ENCODE peak calls at places on chromosome 11, in six cellular contexts. P is body of pancreas; Q is brain microvascular endothelial cell; W is caudate nucleus; C is GM23338; B is CD4-positive, CD25-positive, alpha-beta regulatory T cell. Y is an unnamed sample.

GRCh38 chr11:75133976-75134375 is 16.9 kb upstream of the SLCO2B1 start:
- DNase-seq in B (no peak), C (peak), W (no peak), P (no peak), Q (no peak), Y (no peak)

GRCh38 chr11:102171101-102171500 is 60.9 kb downstream of the YAP1 start:
- DNase-seq in W (no peak), B (no peak), C (no peak), Q (no peak), P (no peak), Y (no peak)

GRCh38 chr11:134756811-134757540 is 344.9 kb upstream of the B3GAT1 start:
- DNase-seq in W (no peak), Q (no peak), B (no peak), C (no peak), P (no peak), Y (no peak)

GRCh38 chr11:6249822-6250555 is 9.6 kb upstream of the CCKBR start:
- DNase-seq in C (no peak), Q (peak), P (peak), W (no peak), B (no peak), Y (peak)

GRCh38 chr11:34773826-34774225 is 142.4 kb downstream of the APIP start:
- DNase-seq in P (no peak), C (no peak), Q (no peak), W (no peak), B (no peak), Y (no peak)

GRCh38 chr11:75487366-75487765 is 38.4 kb downstream of the GDPD5 start:
- DNase-seq in P (no peak), C (no peak), B (no peak), W (no peak), Q (no peak), Y (no peak)

GRCh38 chr11:60500276-60500935 is 7.8 kb downstream of the MS4A12 start:
- DNase-seq in W (no peak), Q (peak), C (peak), B (no peak), P (no peak), Y (no peak)

GRCh38 chr11:93288079-93288478 is 42.5 kb upstream of the DEUP1 start:
- DNase-seq in Q (no peak), W (no peak), B (no peak), C (no peak), P (no peak), Y (no peak)

GRCh38 chr11:110786226-110786902 is 74.1 kb upstream of the ARHGAP20 start:
- DNase-seq in C (no peak), P (no peak), W (no peak), B (no peak), Q (no peak), Y (no peak)

GRCh38 chr11:96567193-96567592 is 177.4 kb downstream of the JRKL start:
- DNase-seq in Q (no peak), W (no peak), C (peak), P (no peak), B (peak), Y (no peak)

GRCh38 chr11:57798905-57799559 is 37.4 kb downstream of the CTNND1 start:
- DNase-seq in B (no peak), P (peak), C (no peak), Q (no peak), W (no peak), Y (peak)

GRCh38 chr11:5618807-5619206 is 6.0 kb upstream of the TRIM34 start:
- DNase-seq in B (no peak), Q (peak), W (no peak), C (no peak), P (no peak), Y (no peak)

GRCh38 chr11:30422828-30423648 is 100.1 kb downstream of the ARL14EP start:
- DNase-seq in B (no peak), C (peak), P (no peak), W (no peak), Q (no peak), Y (no peak)

GRCh38 chr11:125494033-125494364 is 2.1 kb downstream of the FEZ1 start:
- DNase-seq in C (no peak), P (no peak), Q (no peak), B (no peak), W (peak), Y (no peak)

GRCh38 chr11:67022341-67022933 is 497 bp upstream of the SYT12 start:
- DNase-seq in C (no peak), Q (peak), P (peak), B (no peak), W (peak), Y (peak)

GRCh38 chr11:118437046-118437735 is 899 bp downstream of the KMT2A start:
- DNase-seq in Q (no peak), W (no peak), C (peak), B (peak), P (peak), Y (peak)

GRCh38 chr11:43790444-43790794 is 90.2 kb upstream of the ALKBH3 start:
- DNase-seq in B (no peak), P (no peak), W (no peak), Q (peak), C (no peak), Y (no peak)

GRCh38 chr11:71163371-71163770 is 89.0 kb downstream of the SHANK2 start:
- DNase-seq in P (no peak), W (no peak), Q (no peak), B (no peak), C (no peak), Y (no peak)

GRCh38 chr11:59183768-59184167 is 11.8 kb downstream of the DTX4 start:
- DNase-seq in Q (no peak), B (no peak), P (no peak), W (no peak), C (no peak), Y (no peak)

GRCh38 chr11:91248199-91248807 is 976.3 kb upstream of the FAT3 start:
- DNase-seq in C (peak), B (peak), W (no peak), Q (peak), P (peak), Y (no peak)

GRCh38 chr11:73284106-73284505 is 12.0 kb downstream of the P2RY6 start:
- DNase-seq in Q (no peak), W (no peak), C (no peak), P (no peak), B (no peak), Y (no peak)

GRCh38 chr11:60754887-60755286 is 1.8 kb upstream of the MS4A15 start:
- DNase-seq in C (no peak), P (no peak), B (no peak), W (no peak), Q (no peak), Y (no peak)

GRCh38 chr11:22884268-22884667 is 24.0 kb upstream of the CCDC179 start:
- DNase-seq in W (no peak), Q (no peak), P (no peak), C (no peak), B (no peak), Y (no peak)

GRCh38 chr11:122322369-122322768 is 206.4 kb upstream of the BLID start:
- DNase-seq in W (no peak), C (no peak), P (no peak), Q (no peak), B (no peak), Y (no peak)

GRCh38 chr11:74701351-74701750 is 29.9 kb downstream of the CHRDL2 start:
- DNase-seq in Q (no peak), C (peak), W (no peak), P (no peak), B (no peak), Y (peak)

GRCh38 chr11:128502736-128503135 is 84.6 kb downstream of the ETS1 start:
- DNase-seq in P (no peak), C (no peak), B (no peak), Q (peak), W (no peak), Y (no peak)

GRCh38 chr11:128500488-128500887 is 86.9 kb downstream of the ETS1 start:
- DNase-seq in W (no peak), P (no peak), C (no peak), B (no peak), Q (peak), Y (no peak)

GRCh38 chr11:128501576-128502549 is 85.5 kb downstream of the ETS1 start:
- DNase-seq in B (no peak), P (peak), W (no peak), Q (peak), C (no peak), Y (no peak)

GRCh38 chr11:128499613-128500213 is 87.6 kb downstream of the ETS1 start:
- DNase-seq in C (no peak), B (no peak), Q (no peak), P (no peak), W (no peak), Y (peak)

GRCh38 chr11:128501008-128501407 is 86.3 kb downstream of the ETS1 start:
- DNase-seq in Q (no peak), P (no peak), C (no peak), W (no peak), B (peak), Y (no peak)
- H3K27ac ChIP-seq in Q (peak), P (no peak), C (no peak), W (no peak), B (peak), Y (no peak)

DNA sequence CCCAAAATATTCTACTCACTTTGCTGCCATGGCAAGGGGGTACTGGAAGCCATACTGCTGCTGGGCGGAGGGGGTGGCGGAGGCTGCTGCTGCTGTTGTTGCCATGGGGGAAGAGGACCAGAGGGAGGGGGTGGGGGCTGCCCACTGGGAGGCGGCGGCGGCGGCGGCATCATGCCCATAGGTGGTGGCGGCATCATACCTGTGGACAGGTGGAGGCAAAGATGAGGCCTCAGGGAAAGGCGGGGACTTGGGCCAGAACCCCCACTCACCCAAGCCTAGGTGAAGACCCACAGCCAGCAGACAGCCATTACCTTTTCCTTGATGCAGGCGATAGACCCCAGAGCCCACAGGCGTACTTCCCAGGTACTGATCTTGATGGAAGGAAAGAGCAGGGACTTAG is 7.1 kb upstream of the PYGM start:
- DNase-seq in B (no peak), P (no peak), C (no peak), Q (no peak), W (no peak), Y (peak)
- H3K27ac ChIP-seq in B (peak), P (no peak), C (peak), Q (no peak), W (peak), Y (no peak)

GRCh38 chr11:26234451-26234850 is 97.5 kb upstream of the ANO3 start:
- DNase-seq in C (no peak), Q (no peak), P (no peak), B (no peak), W (no peak), Y (no peak)
- H3K27ac ChIP-seq in C (no peak), Q (no peak), P (no peak), B (no peak), W (no peak), Y (no peak)

GRCh38 chr11:11468919-11469318 is 115.9 kb upstream of the CSNK2A3 start:
- DNase-seq in B (no peak), Q (peak), W (no peak), P (no peak), C (no peak), Y (no peak)
- H3K27ac ChIP-seq in B (no peak), Q (peak), W (no peak), P (no peak), C (no peak), Y (no peak)

GRCh38 chr11:120214581-120214980 is 3.7 kb downstream of the OAF start:
- DNase-seq in W (no peak), B (no peak), P (no peak), Q (no peak), C (no peak), Y (peak)

GRCh38 chr11:120217526-120217925 is 6.7 kb downstream of the OAF start:
- DNase-seq in P (no peak), Q (no peak), W (no peak), C (no peak), B (no peak), Y (no peak)

GRCh38 chr11:120217941-120218694 is 7.3 kb downstream of the OAF start:
- DNase-seq in C (no peak), W (peak), P (no peak), B (no peak), Q (no peak), Y (peak)

GRCh38 chr11:120216426-120217102 is 5.7 kb downstream of the OAF start:
- DNase-seq in W (no peak), Q (no peak), P (no peak), C (no peak), B (no peak), Y (peak)

DNA sequence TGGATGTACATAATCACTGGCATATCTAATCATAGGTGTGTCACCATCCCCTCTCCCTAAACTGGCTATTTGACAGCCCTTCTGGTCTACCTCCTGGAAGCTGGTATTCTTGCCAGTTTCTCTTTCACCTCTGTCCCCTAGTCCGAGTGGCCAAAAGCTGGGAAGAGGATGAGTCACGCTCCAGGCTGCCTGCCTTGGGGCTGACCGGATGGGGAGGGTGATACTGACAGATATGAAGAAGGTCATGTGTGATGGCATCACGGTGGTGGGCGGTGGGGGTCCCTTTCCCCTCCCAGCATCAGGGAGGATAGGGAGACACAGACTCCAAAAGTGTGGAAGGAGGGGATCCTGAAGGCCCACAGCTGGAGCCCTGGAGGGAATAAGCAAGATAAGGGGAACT is 4.8 kb downstream of the OAF start:
- DNase-seq in P (no peak), Q (peak), B (no peak), C (no peak), W (no peak), Y (peak)
- H3K27ac ChIP-seq in P (peak), Q (no peak), B (no peak), C (no peak), W (no peak), Y (peak)

GRCh38 chr11:36469881-36470802 is 39.9 kb downstream of the TRAF6 start:
- DNase-seq in Q (peak), W (no peak), P (no peak), C (no peak), B (no peak), Y (no peak)
- H3K27ac ChIP-seq in Q (peak), W (no peak), P (peak), C (no peak), B (no peak), Y (no peak)

DNA sequence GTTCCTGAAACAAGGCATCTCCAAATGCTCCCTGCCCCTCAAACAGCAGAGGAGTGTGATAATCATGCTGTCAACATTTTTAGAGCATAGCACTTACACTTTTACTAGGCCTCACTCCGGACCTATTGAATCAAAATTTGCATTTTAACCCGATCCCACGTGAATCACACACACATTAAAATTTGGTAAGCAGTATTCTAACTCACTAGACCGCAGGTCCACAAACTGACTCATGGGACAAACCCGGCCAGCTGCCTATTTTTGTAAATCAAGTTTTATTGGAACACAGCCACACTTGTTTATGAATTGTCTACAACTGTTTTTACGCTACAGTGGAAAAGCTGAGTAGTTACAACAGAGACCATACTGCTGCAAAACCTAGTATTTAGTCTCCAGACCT is 43.3 kb downstream of the SNX19 start:
- DNase-seq in P (no peak), W (no peak), Q (peak), C (no peak), B (no peak), Y (no peak)
- H3K27ac ChIP-seq in P (no peak), W (peak), Q (peak), C (no peak), B (no peak), Y (peak)

DNA sequence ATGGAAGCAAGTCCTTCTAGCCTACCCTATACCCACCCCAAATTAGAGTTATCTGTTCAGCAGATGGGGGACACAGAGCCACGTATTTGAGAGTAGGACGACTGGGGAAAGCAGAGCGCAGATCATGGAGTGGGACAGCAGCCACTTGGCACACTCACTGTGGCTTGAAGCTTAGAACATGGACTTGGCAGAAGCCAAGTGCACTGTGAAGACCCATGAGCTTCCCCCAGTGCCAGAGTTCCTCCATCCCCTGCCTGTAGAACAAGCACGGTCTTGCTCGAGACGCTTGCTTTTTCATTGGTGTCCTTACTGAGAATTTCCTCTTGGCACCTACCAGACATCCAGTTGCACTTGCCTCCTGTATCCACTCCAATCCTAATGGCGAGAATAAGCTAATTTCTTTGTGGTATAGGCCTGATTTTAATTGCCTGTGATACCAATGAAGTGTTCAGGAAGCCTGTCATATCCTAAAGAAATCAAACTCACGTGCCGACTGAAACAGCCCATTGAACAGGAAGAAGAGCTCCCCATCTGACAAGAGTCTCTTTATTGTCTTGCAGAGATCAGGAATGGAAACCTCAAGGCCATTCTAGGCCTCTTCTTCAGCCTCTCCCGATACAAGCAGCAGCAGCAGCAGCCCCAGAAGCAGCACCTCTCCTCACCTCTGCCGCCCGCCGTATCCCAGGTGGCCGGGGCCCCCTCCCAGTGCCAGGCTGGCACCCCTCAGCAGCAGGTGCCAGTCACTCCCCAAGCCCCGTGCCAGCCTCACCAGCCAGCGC is 166.9 kb downstream of the NAV2 start:
- DNase-seq in B (no peak), P (no peak), W (no peak), C (no peak), Q (no peak), Y (peak)
- H3K27ac ChIP-seq in B (no peak), P (no peak), W (no peak), C (peak), Q (no peak), Y (no peak)

DNA sequence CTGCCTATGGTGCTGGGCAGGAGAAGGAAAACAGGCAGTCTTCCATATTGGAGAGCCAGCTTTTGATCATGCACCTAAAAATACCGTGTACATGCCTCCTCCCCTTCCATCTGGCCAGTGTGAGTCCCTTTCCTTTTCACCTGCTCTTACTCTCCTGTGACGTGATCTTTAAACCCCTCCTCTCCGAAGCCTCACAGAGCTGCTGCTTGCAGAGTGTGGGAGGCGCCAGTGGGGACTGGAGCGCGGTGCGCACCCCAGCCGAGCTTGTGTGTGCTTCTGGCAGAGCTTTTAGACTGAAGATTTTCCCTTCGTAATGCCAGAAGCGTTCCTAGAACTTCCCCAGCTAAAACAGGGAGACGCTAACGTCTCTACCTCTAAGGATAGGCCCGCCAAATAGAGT is 29.8 kb downstream of the MUC6 start:
- DNase-seq in P (peak), W (peak), Q (no peak), B (no peak), C (no peak), Y (peak)
- H3K27ac ChIP-seq in P (peak), W (no peak), Q (no peak), B (no peak), C (peak), Y (no peak)

GRCh38 chr11:47607380-47607779 is 13.2 kb upstream of the C1QTNF4 start:
- DNase-seq in W (no peak), C (no peak), P (no peak), B (no peak), Q (peak), Y (peak)
- H3K27ac ChIP-seq in W (peak), C (no peak), P (no peak), B (no peak), Q (peak), Y (no peak)

Y was measured in right cardiac atrium.